ENCODE peak calls at places on chromosomes 3 and 15, in six cellular contexts. One of them, this sample, is unnamed.

GRCh38 chr15:44009056-44009455 is 182.3 kb downstream of the WDR76 start:
- DNase-seq in hepatocyte: peak; percentile 47
- DNase-seq in keratinocyte: no peak
- DNase-seq in heart left ventricle: no peak
- DNase-seq in small intestine: peak; percentile 82
- DNase-seq in neuronal stem cell: no peak
- DNase-seq in this sample: no peak

GRCh38 chr3:179796421-179796820 is 143.6 kb downstream of the USP13 start:
- DNase-seq in neuronal stem cell: no peak
- DNase-seq in heart left ventricle: no peak
- DNase-seq in hepatocyte: no peak
- DNase-seq in keratinocyte: no peak
- DNase-seq in small intestine: no peak
- DNase-seq in this sample: no peak

GRCh38 chr3:123790254-123791072 is 93.7 kb downstream of the MYLK start:
- DNase-seq in small intestine: no peak
- DNase-seq in keratinocyte: no peak
- DNase-seq in hepatocyte: no peak
- DNase-seq in heart left ventricle: no peak
- DNase-seq in neuronal stem cell: no peak
- DNase-seq in this sample: no peak

GRCh38 chr15:99677540-99678134 is 55.6 kb downstream of the LYSMD4 start:
- DNase-seq in hepatocyte: no peak
- DNase-seq in keratinocyte: no peak
- DNase-seq in small intestine: no peak
- DNase-seq in heart left ventricle: no peak
- DNase-seq in neuronal stem cell: no peak
- DNase-seq in this sample: no peak

GRCh38 chr15:60570936-60571530 is 92.1 kb upstream of the ICE2 start:
- DNase-seq in small intestine: no peak
- DNase-seq in keratinocyte: no peak
- DNase-seq in neuronal stem cell: no peak
- DNase-seq in heart left ventricle: no peak
- DNase-seq in hepatocyte: no peak
- DNase-seq in this sample: no peak

GRCh38 chr3:29465836-29466235 is 185.0 kb downstream of the RBMS3 start:
- DNase-seq in hepatocyte: no peak
- DNase-seq in neuronal stem cell: no peak
- DNase-seq in small intestine: no peak
- DNase-seq in heart left ventricle: no peak
- DNase-seq in keratinocyte: no peak
- DNase-seq in this sample: no peak

GRCh38 chr3:72930754-72931153 is 42.9 kb downstream of the GXYLT2 start:
- DNase-seq in heart left ventricle: no peak
- DNase-seq in keratinocyte: no peak
- DNase-seq in neuronal stem cell: no peak
- DNase-seq in hepatocyte: no peak
- DNase-seq in small intestine: peak; percentile 28
- DNase-seq in this sample: no peak

GRCh38 chr3:181694805-181695660 is 16.7 kb upstream of the SOX2 start:
- DNase-seq in small intestine: no peak
- DNase-seq in heart left ventricle: peak; percentile 35
- DNase-seq in keratinocyte: no peak
- DNase-seq in neuronal stem cell: no peak
- DNase-seq in hepatocyte: peak; percentile 71
- DNase-seq in this sample: peak; percentile 68

GRCh38 chr15:42971830-42972229 is 51.3 kb upstream of the TTBK2 start:
- DNase-seq in heart left ventricle: no peak
- DNase-seq in keratinocyte: no peak
- DNase-seq in hepatocyte: no peak
- DNase-seq in small intestine: peak; percentile 11
- DNase-seq in neuronal stem cell: no peak
- DNase-seq in this sample: no peak

GRCh38 chr15:74752486-74753395 is 4.1 kb downstream of the CYP1A2 start:
- DNase-seq in small intestine: no peak
- DNase-seq in keratinocyte: peak; percentile 21
- DNase-seq in heart left ventricle: no peak
- DNase-seq in neuronal stem cell: no peak
- DNase-seq in hepatocyte: no peak
- DNase-seq in this sample: no peak

GRCh38 chr3:126887686-126888085 is 95.2 kb upstream of the PLXNA1 start:
- DNase-seq in small intestine: no peak
- DNase-seq in neuronal stem cell: no peak
- DNase-seq in hepatocyte: no peak
- DNase-seq in keratinocyte: no peak
- DNase-seq in heart left ventricle: no peak
- DNase-seq in this sample: no peak

GRCh38 chr3:126885425-126885824 is 97.5 kb upstream of the PLXNA1 start:
- DNase-seq in keratinocyte: no peak
- DNase-seq in neuronal stem cell: no peak
- DNase-seq in heart left ventricle: no peak
- DNase-seq in hepatocyte: no peak
- DNase-seq in small intestine: no peak
- DNase-seq in this sample: no peak

GRCh38 chr3:126883241-126883640 is 99.7 kb upstream of the PLXNA1 start:
- DNase-seq in small intestine: no peak
- DNase-seq in heart left ventricle: no peak
- DNase-seq in neuronal stem cell: no peak
- DNase-seq in hepatocyte: no peak
- DNase-seq in keratinocyte: no peak
- DNase-seq in this sample: peak; percentile 23

GRCh38 chr3:126888186-126888760 is 94.6 kb upstream of the PLXNA1 start:
- DNase-seq in neuronal stem cell: no peak
- DNase-seq in keratinocyte: no peak
- DNase-seq in small intestine: no peak
- DNase-seq in hepatocyte: no peak
- DNase-seq in heart left ventricle: no peak
- DNase-seq in this sample: no peak

GRCh38 chr3:126886217-126886616 is 96.7 kb upstream of the PLXNA1 start:
- DNase-seq in heart left ventricle: no peak
- DNase-seq in hepatocyte: no peak
- DNase-seq in keratinocyte: no peak
- DNase-seq in neuronal stem cell: no peak
- DNase-seq in small intestine: no peak
- DNase-seq in this sample: no peak
- H3K4me1 ChIP-seq in heart left ventricle: no peaks in the 10 kb centered on the region
- H3K4me1 ChIP-seq in hepatocyte: peaks cover 3% of the 10 kb centered on the region
- H3K4me1 ChIP-seq in keratinocyte: no peaks in the 10 kb centered on the region
- H3K4me1 ChIP-seq in neuronal stem cell: peaks cover 2% of the 10 kb centered on the region
- H3K4me1 ChIP-seq in small intestine: no peaks in the 10 kb centered on the region
- H3K4me1 ChIP-seq in this sample: peaks cover 7% of the 10 kb centered on the region

DNA sequence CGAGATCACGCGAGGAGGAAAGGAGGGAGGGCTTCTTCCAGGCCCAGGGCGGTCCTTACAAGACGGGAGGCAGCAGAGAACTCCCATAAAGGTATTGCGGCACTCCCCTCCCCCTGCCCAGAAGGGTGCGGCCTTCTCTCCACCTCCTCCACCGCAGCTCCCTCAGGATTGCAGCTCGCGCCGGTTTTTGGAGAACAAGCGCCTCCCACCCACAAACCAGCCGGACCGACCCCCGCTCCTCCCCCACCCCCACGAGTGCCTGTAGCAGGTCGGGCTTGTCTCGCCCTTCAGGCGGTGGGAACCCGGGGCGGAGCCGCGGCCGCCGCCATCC is 1.1 kb upstream of the SETD5 start:
- DNase-seq in keratinocyte: peak; percentile 89
- DNase-seq in hepatocyte: peak; percentile 97
- DNase-seq in heart left ventricle: no peak
- DNase-seq in neuronal stem cell: no peak
- DNase-seq in small intestine: peak; percentile 93
- DNase-seq in this sample: no peak
- H3K4me1 ChIP-seq in keratinocyte: peaks cover 28% of the 10 kb centered on the region
- H3K4me1 ChIP-seq in hepatocyte: peaks cover 44% of the 10 kb centered on the region
- H3K4me1 ChIP-seq in heart left ventricle: peaks cover 65% of the 10 kb centered on the region
- H3K4me1 ChIP-seq in neuronal stem cell: peaks cover 4% of the 10 kb centered on the region
- H3K4me1 ChIP-seq in small intestine: peaks cover 2% of the 10 kb centered on the region
- H3K4me1 ChIP-seq in this sample: peaks cover 30% of the 10 kb centered on the region

GRCh38 chr3:195801251-195802183 is 10.2 kb downstream of the MUC4 start:
- DNase-seq in hepatocyte: no peak
- DNase-seq in keratinocyte: no peak
- DNase-seq in small intestine: no peak
- DNase-seq in heart left ventricle: no peak
- DNase-seq in neuronal stem cell: no peak
- DNase-seq in this sample: no peak

GRCh38 chr3:195803309-195803908 is 8.3 kb downstream of the MUC4 start:
- DNase-seq in keratinocyte: no peak
- DNase-seq in small intestine: no peak
- DNase-seq in neuronal stem cell: no peak
- DNase-seq in hepatocyte: peak; percentile 8
- DNase-seq in heart left ventricle: no peak
- DNase-seq in this sample: no peak

GRCh38 chr3:195800240-195800639 is 11.5 kb downstream of the MUC4 start:
- DNase-seq in small intestine: no peak
- DNase-seq in heart left ventricle: no peak
- DNase-seq in keratinocyte: no peak
- DNase-seq in neuronal stem cell: no peak
- DNase-seq in hepatocyte: no peak
- DNase-seq in this sample: no peak

GRCh38 chr3:195802795-195803194 is 8.9 kb downstream of the MUC4 start:
- DNase-seq in small intestine: no peak
- DNase-seq in heart left ventricle: no peak
- DNase-seq in keratinocyte: no peak
- DNase-seq in neuronal stem cell: no peak
- DNase-seq in hepatocyte: peak; percentile 34
- DNase-seq in this sample: peak; percentile 41

GRCh38 chr3:195802261-195802701 is 9.4 kb downstream of the MUC4 start:
- DNase-seq in hepatocyte: no peak
- DNase-seq in small intestine: no peak
- DNase-seq in heart left ventricle: no peak
- DNase-seq in neuronal stem cell: no peak
- DNase-seq in keratinocyte: no peak
- DNase-seq in this sample: no peak
- H3K4me1 ChIP-seq in hepatocyte: peaks cover 10% of the 10 kb centered on the region
- H3K4me1 ChIP-seq in small intestine: no peaks in the 10 kb centered on the region
- H3K4me1 ChIP-seq in heart left ventricle: peaks cover 5% of the 10 kb centered on the region
- H3K4me1 ChIP-seq in neuronal stem cell: peaks cover 11% of the 10 kb centered on the region
- H3K4me1 ChIP-seq in keratinocyte: no peaks in the 10 kb centered on the region
- H3K4me1 ChIP-seq in this sample: peaks cover 23% of the 10 kb centered on the region

DNA sequence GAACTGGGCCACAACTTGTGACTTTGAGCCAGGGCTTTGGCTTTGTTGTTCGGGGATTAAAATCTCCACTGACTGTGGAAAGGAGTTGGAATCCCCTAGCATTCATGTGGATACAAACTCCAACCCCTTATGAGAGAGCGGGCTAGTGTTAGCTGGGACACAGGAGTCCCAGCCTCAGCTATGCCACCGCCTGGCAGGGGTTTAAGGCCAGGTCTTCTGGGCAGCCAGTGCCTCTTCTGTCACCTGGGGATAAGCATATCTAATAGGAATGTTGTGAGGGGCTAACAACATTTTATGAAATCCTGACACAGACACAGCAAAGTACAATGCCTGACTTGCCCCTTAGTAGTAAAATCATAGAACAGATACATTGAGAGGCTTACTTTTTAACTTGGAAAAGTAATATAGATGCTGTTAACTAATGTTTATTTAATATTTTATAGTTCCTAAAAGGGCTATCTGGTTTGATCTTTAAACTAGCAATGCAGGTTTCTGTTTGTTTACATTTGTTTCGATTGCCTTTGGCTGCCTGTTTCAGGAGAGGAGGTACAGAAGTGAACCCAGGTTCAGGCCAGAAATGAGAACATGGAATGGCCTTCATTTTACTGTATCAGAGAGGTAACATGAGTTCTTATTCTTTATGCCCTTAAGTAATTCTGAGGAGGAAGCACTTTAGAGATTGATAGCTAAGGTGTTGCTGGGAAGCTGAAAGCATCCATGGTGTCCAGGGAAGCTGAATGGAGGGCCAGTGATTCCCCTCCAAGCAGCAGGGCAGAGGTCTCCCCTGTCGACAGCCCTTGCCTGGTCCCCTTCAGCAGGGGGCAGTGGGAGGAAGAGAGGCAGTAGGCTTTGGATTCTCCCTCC is 8.7 kb downstream of the GPR160 start:
- DNase-seq in heart left ventricle: no peak
- DNase-seq in keratinocyte: no peak
- DNase-seq in neuronal stem cell: no peak
- DNase-seq in small intestine: peak; percentile 82
- DNase-seq in hepatocyte: no peak
- DNase-seq in this sample: no peak
- H3K4me1 ChIP-seq in heart left ventricle: peaks cover 8% of the 10 kb centered on the region
- H3K4me1 ChIP-seq in keratinocyte: no peaks in the 10 kb centered on the region
- H3K4me1 ChIP-seq in neuronal stem cell: no peaks in the 10 kb centered on the region
- H3K4me1 ChIP-seq in small intestine: peaks cover 5% of the 10 kb centered on the region
- H3K4me1 ChIP-seq in hepatocyte: peaks cover 8% of the 10 kb centered on the region
- H3K4me1 ChIP-seq in this sample: no peaks in the 10 kb centered on the region

DNA sequence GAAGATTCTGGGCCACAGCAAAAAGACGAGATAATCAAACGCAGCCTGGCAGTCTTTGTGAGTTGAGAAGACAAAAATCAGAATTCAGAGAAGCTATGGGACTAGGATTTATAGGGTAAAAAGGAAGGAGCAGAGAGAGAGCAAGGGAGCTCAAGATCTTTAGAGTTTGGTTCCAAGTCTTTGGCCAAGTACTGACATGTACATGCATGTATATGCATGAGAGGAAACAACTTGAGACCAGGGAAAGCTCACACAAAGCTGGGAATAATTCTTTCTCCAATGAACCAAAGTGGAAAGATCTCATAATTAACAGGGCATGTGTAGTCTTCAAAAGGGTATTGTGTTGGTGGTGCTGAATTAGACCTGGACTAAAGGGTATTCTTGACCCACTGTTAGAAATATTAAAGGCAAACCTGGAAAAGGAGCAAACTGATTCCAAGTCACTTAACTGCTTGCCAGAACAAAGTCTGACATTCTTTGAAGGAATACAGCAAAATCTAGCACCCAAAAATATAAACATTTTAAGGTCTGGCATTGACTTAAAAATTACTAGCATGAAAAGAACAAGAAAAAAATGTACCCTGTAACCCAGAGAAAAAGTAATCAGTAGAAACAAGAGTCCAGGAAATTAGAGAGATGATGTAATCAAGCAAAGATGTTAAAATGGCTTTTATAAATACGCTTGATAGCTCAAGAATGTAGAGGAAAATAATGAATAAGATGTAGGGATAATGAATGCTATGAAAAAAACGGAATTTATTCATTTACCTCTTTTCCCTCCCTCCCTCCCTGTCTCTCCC is 226.0 kb upstream of the CGNL1 start:
- DNase-seq in keratinocyte: no peak
- DNase-seq in hepatocyte: no peak
- DNase-seq in neuronal stem cell: no peak
- DNase-seq in small intestine: no peak
- DNase-seq in heart left ventricle: no peak
- DNase-seq in this sample: no peak
- H3K4me1 ChIP-seq in keratinocyte: peaks cover 25% of the 10 kb centered on the region
- H3K4me1 ChIP-seq in hepatocyte: peaks cover 6% of the 10 kb centered on the region
- H3K4me1 ChIP-seq in neuronal stem cell: peaks cover 2% of the 10 kb centered on the region
- H3K4me1 ChIP-seq in small intestine: no peaks in the 10 kb centered on the region
- H3K4me1 ChIP-seq in heart left ventricle: peaks cover 65% of the 10 kb centered on the region
- H3K4me1 ChIP-seq in this sample: no peaks in the 10 kb centered on the region